ENCODE peak calls at places on chromosomes 5 and 9, in ten cellular contexts. D is psoas muscle; Y is T-cell; L is right cardiac atrium; O is heart right ventricle; J is DND-41; S is left lung; Z is activated CD4-positive, CD25-positive, alpha-beta regulatory T cell treated with anti-CD3 and anti-CD28 coated beads, Interleukin-2, amount 50 U/mL, for 24 hours; C is aorta; V is K562. B is an unnamed sample.
A peak's percentile ranks its signal among the peaks of the same experiment; 100 is the strongest.

GRCh38 chr9:108612510-108612909 is 243.3 kb downstream of the ACTL7B start:
- ATAC-seq in D (no peak), Z (no peak), V (no peak), C (no peak), J (no peak), L (no peak), S (no peak), Y (no peak), O (no peak), B (no peak)

GRCh38 chr5:179342577-179342976 is 2.7 kb downstream of the ADAMTS2 start:
- ATAC-seq in O (no peak), V (no peak), S (peak; percentile 22), C (peak; percentile 27), D (no peak), L (peak; percentile 20), J (no peak), Z (no peak), Y (no peak), B (no peak)

GRCh38 chr5:15899481-15899880 is 280.1 kb downstream of the MARCHF11 start:
- ATAC-seq in S (no peak), V (no peak), C (no peak), D (no peak), Y (no peak), O (no peak), J (no peak), Z (no peak), L (no peak), B (no peak)

GRCh38 chr5:168659286-168659847 is 80.2 kb upstream of the PANK3 start:
- ATAC-seq in D (no peak), L (no peak), J (no peak), Y (no peak), Z (no peak), S (no peak), O (no peak), V (no peak), C (no peak), B (no peak)

GRCh38 chr5:135350536-135350935 is 48.5 kb downstream of the MACROH2A1 start:
- ATAC-seq in Z (no peak), J (no peak), O (no peak), D (no peak), C (no peak), V (no peak), S (no peak), Y (no peak), L (peak; percentile 39), B (no peak)

GRCh38 chr5:16913187-16913839 is 22.8 kb downstream of the MYO10 start:
- ATAC-seq in C (no peak), D (no peak), J (no peak), L (no peak), Z (no peak), O (no peak), S (peak; percentile 80), Y (no peak), V (no peak), B (peak; percentile 94)

GRCh38 chr9:94480205-94480604 is 74.7 kb upstream of the PCAT7 start:
- ATAC-seq in Y (no peak), L (no peak), D (no peak), J (no peak), Z (no peak), C (no peak), V (peak; percentile 23), S (no peak), O (no peak), B (no peak)

GRCh38 chr5:152736906-152737305 is 331.8 kb upstream of the NMUR2 start:
- ATAC-seq in Z (no peak), L (no peak), J (no peak), Y (no peak), S (no peak), C (no peak), O (no peak), D (no peak), V (no peak), B (no peak)